ENCODE peak calls at places on chromosomes 1 and 21, in seven cellular contexts. One of them, this sample, is unnamed.
A peak's percentile ranks its signal among the peaks of the same experiment; 100 is the strongest.

GRCh38 chr1:201608635-201609395 is 69.9 kb downstream of the NAV1 start:
- DNase-seq in cardiac fibroblast: peak; percentile 39
- DNase-seq in IMR-90: peak; percentile 29
- DNase-seq in PC-9: no peak
- DNase-seq in neural progenitor cell: no peak
- DNase-seq in GM06990: no peak
- DNase-seq in endodermal cell: no peak
- DNase-seq in this sample: no peak

GRCh38 chr1:63112155-63112914 is 210.0 kb upstream of the FOXD3 start:
- DNase-seq in cardiac fibroblast: peak; percentile 59
- DNase-seq in IMR-90: peak; percentile 31
- DNase-seq in PC-9: no peak
- DNase-seq in neural progenitor cell: peak; percentile 28
- DNase-seq in GM06990: no peak
- DNase-seq in endodermal cell: no peak
- DNase-seq in this sample: peak; percentile 20

GRCh38 chr1:206449566-206449965 is 20.7 kb upstream of the IKBKE start:
- DNase-seq in cardiac fibroblast: no peak
- DNase-seq in IMR-90: peak; percentile 64
- DNase-seq in PC-9: peak; percentile 51
- DNase-seq in neural progenitor cell: no peak
- DNase-seq in GM06990: no peak
- DNase-seq in endodermal cell: no peak
- DNase-seq in this sample: no peak

GRCh38 chr1:239233626-239234025 is 152.7 kb upstream of the CHRM3 start:
- DNase-seq in cardiac fibroblast: no peak
- DNase-seq in IMR-90: no peak
- DNase-seq in PC-9: no peak
- DNase-seq in neural progenitor cell: no peak
- DNase-seq in GM06990: no peak
- DNase-seq in endodermal cell: no peak
- DNase-seq in this sample: peak; percentile 25

GRCh38 chr1:160046494-160047115 is 14.8 kb upstream of the PIGM start:
- DNase-seq in cardiac fibroblast: peak; percentile 59
- DNase-seq in IMR-90: peak; percentile 21
- DNase-seq in PC-9: no peak
- DNase-seq in neural progenitor cell: peak; percentile 80
- DNase-seq in GM06990: peak; percentile 24
- DNase-seq in endodermal cell: peak; percentile 92
- DNase-seq in this sample: peak; percentile 36

GRCh38 chr1:165352442-165353293 is 3.8 kb downstream of the LMX1A start:
- DNase-seq in cardiac fibroblast: no peak
- DNase-seq in IMR-90: no peak
- DNase-seq in PC-9: no peak
- DNase-seq in neural progenitor cell: peak; percentile 70
- DNase-seq in GM06990: no peak
- DNase-seq in endodermal cell: peak; percentile 82
- DNase-seq in this sample: no peak

GRCh38 chr1:94684690-94685089 is 135.5 kb upstream of the SLC44A3 start:
- DNase-seq in cardiac fibroblast: no peak
- DNase-seq in IMR-90: no peak
- DNase-seq in PC-9: no peak
- DNase-seq in neural progenitor cell: no peak
- DNase-seq in GM06990: no peak
- DNase-seq in endodermal cell: peak; percentile 29
- DNase-seq in this sample: no peak

GRCh38 chr1:125087247-125087646 is 3902.5 kb downstream of the SRGAP2C start:
- DNase-seq in cardiac fibroblast: no peak
- DNase-seq in IMR-90: no peak
- DNase-seq in PC-9: no peak
- DNase-seq in neural progenitor cell: no peak
- DNase-seq in GM06990: no peak
- DNase-seq in endodermal cell: no peak
- DNase-seq in this sample: no peak

GRCh38 chr1:9240914-9241820 is 6.6 kb downstream of the H6PD start:
- DNase-seq in cardiac fibroblast: no peak
- DNase-seq in IMR-90: no peak
- DNase-seq in PC-9: no peak
- DNase-seq in neural progenitor cell: no peak
- DNase-seq in GM06990: no peak
- DNase-seq in endodermal cell: no peak
- DNase-seq in this sample: no peak

GRCh38 chr1:113388621-113389355 is 1.5 kb upstream of the MAGI3 start:
- DNase-seq in cardiac fibroblast: no peak
- DNase-seq in IMR-90: no peak
- DNase-seq in PC-9: peak; percentile 96
- DNase-seq in neural progenitor cell: no peak
- DNase-seq in GM06990: no peak
- DNase-seq in endodermal cell: peak; percentile 56
- DNase-seq in this sample: peak; percentile 60

GRCh38 chr1:199799116-199799515 is 228.4 kb upstream of the NR5A2 start:
- DNase-seq in cardiac fibroblast: no peak
- DNase-seq in IMR-90: no peak
- DNase-seq in PC-9: no peak
- DNase-seq in neural progenitor cell: peak; percentile 40
- DNase-seq in GM06990: no peak
- DNase-seq in endodermal cell: peak; percentile 65
- DNase-seq in this sample: no peak

GRCh38 chr1:219302697-219303096 is 129.0 kb downstream of the LYPLAL1 start:
- DNase-seq in cardiac fibroblast: no peak
- DNase-seq in IMR-90: peak; percentile 59
- DNase-seq in PC-9: no peak
- DNase-seq in neural progenitor cell: no peak
- DNase-seq in GM06990: no peak
- DNase-seq in endodermal cell: no peak
- DNase-seq in this sample: no peak

GRCh38 chr1:111318483-111319000 is 27.9 kb downstream of the CHIA start:
- DNase-seq in cardiac fibroblast: no peak
- DNase-seq in IMR-90: no peak
- DNase-seq in PC-9: peak; percentile 21
- DNase-seq in neural progenitor cell: no peak
- DNase-seq in GM06990: no peak
- DNase-seq in endodermal cell: no peak
- DNase-seq in this sample: no peak

GRCh38 chr1:46134660-46135331 is 2.4 kb upstream of the PIK3R3 start:
- DNase-seq in cardiac fibroblast: peak; percentile 74
- DNase-seq in IMR-90: peak; percentile 95
- DNase-seq in PC-9: peak; percentile 100
- DNase-seq in neural progenitor cell: no peak
- DNase-seq in GM06990: peak; percentile 25
- DNase-seq in endodermal cell: no peak
- DNase-seq in this sample: peak; percentile 95

GRCh38 chr1:243263824-243264223 is 8.0 kb downstream of the SDCCAG8 start:
- DNase-seq in cardiac fibroblast: no peak
- DNase-seq in IMR-90: no peak
- DNase-seq in PC-9: no peak
- DNase-seq in neural progenitor cell: no peak
- DNase-seq in GM06990: no peak
- DNase-seq in endodermal cell: no peak
- DNase-seq in this sample: no peak

DNA sequence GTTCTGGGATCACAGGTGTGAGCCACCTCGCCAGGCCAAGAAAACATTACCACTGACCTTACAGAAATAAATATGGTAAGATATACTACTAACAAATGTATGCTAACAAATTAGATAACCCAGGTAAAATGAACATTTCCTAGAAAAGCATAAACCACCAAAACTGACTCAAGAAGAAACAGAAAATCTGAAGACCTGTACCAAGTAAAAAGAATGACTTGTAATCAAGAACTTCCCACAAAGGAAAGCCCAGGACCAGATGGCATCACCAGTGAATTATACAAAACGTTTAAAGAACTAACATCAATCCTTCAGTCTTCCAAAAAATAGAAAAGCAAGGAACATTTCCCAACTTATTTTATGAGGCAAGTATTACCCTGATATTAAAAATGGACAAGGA is 29.3 kb downstream of the USP24 start:
- DNase-seq in cardiac fibroblast: no peak
- DNase-seq in IMR-90: no peak
- DNase-seq in PC-9: no peak
- DNase-seq in neural progenitor cell: no peak
- DNase-seq in GM06990: no peak
- DNase-seq in endodermal cell: no peak
- DNase-seq in this sample: no peak
- H3K4me3 ChIP-seq in cardiac fibroblast: no peak overlapping the region
- H3K4me3 ChIP-seq in IMR-90: no peak overlapping the region
- H3K4me3 ChIP-seq in PC-9: no peak overlapping the region
- H3K4me3 ChIP-seq in neural progenitor cell: no peak overlapping the region
- H3K4me3 ChIP-seq in GM06990: no peak overlapping the region
- H3K4me3 ChIP-seq in endodermal cell: no peak overlapping the region
- H3K4me3 ChIP-seq in this sample: no peak overlapping the region

GRCh38 chr1:20086800-20087199 is 16.8 kb downstream of the PLA2G5 start:
- DNase-seq in cardiac fibroblast: no peak
- DNase-seq in IMR-90: no peak
- DNase-seq in PC-9: no peak
- DNase-seq in neural progenitor cell: no peak
- DNase-seq in GM06990: no peak
- DNase-seq in endodermal cell: no peak
- DNase-seq in this sample: no peak

GRCh38 chr1:20089328-20090077 is 19.5 kb downstream of the PLA2G5 start:
- DNase-seq in cardiac fibroblast: no peak
- DNase-seq in IMR-90: no peak
- DNase-seq in PC-9: no peak
- DNase-seq in neural progenitor cell: no peak
- DNase-seq in GM06990: no peak
- DNase-seq in endodermal cell: peak; percentile 70
- DNase-seq in this sample: peak; percentile 5

GRCh38 chr1:20090641-20091040 is 20.6 kb downstream of the PLA2G5 start:
- DNase-seq in cardiac fibroblast: no peak
- DNase-seq in IMR-90: no peak
- DNase-seq in PC-9: no peak
- DNase-seq in neural progenitor cell: no peak
- DNase-seq in GM06990: no peak
- DNase-seq in endodermal cell: no peak
- DNase-seq in this sample: no peak

GRCh38 chr1:20090119-20090518 is 20.1 kb downstream of the PLA2G5 start:
- DNase-seq in cardiac fibroblast: no peak
- DNase-seq in IMR-90: no peak
- DNase-seq in PC-9: no peak
- DNase-seq in neural progenitor cell: no peak
- DNase-seq in GM06990: no peak
- DNase-seq in endodermal cell: no peak
- DNase-seq in this sample: no peak

DNA sequence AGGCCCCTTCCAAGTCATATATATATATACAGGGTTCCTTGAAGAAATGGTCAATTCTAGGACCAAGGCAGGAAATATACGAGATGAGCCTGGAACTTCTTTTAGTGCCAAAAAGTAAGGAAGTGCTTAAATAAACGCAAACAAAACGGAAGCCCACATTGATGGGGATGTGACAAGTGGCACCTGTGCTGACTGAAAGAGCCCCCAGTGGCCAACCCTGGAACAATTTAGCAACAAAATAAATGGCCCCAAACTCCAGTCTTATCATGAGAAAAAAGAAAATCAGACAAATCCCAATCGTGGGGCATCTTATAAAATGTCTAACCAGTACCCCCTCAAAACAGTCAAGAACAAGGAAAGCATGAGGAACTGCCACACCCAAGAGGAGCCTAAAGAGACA is 17.7 kb downstream of the PLA2G5 start:
- DNase-seq in cardiac fibroblast: no peak
- DNase-seq in IMR-90: no peak
- DNase-seq in PC-9: no peak
- DNase-seq in neural progenitor cell: no peak
- DNase-seq in GM06990: no peak
- DNase-seq in endodermal cell: no peak
- DNase-seq in this sample: no peak
- TF ChIP-seq CTCF in cardiac fibroblast: no peak
- TF ChIP-seq CTCF in IMR-90: no peak
- TF ChIP-seq CTCF in PC-9: peak; percentile 33
- TF ChIP-seq CTCF in neural progenitor cell: peak; percentile 42
- TF ChIP-seq CTCF in GM06990: peak; percentile 63
- TF ChIP-seq CTCF in endodermal cell: peak; percentile 66
- TF ChIP-seq CTCF in this sample: no peak

DNA sequence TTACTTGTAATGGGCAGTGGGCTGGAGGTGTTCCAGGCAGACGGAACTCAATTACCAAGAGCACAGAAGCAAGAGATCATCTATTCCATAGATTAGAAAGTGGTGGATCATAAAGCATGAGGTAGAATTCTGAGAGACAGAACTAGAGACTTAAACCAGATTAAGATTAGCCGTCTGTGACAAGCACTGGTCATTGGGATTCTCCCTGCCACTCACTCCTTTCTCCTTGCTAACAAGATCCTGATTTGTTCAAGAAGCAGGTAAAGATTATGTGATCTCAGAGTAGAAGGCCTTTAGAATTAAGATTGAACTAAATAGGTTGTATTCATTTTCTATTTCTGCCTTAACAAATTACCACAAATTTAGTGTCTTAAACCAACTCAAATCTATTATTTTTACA is 1.5 kb upstream of the HSPA13 start:
- DNase-seq in cardiac fibroblast: no peak
- DNase-seq in IMR-90: no peak
- DNase-seq in PC-9: no peak
- DNase-seq in neural progenitor cell: no peak
- DNase-seq in GM06990: no peak
- DNase-seq in endodermal cell: no peak
- DNase-seq in this sample: no peak
- H3K4me3 ChIP-seq in cardiac fibroblast: no peak overlapping the region
- H3K4me3 ChIP-seq in IMR-90: no peak overlapping the region
- H3K4me3 ChIP-seq in PC-9: peak overlapping the region; percentile 90
- H3K4me3 ChIP-seq in neural progenitor cell: peak overlapping the region; percentile 58
- H3K4me3 ChIP-seq in GM06990: peak overlapping the region; percentile 86
- H3K4me3 ChIP-seq in endodermal cell: peak overlapping the region; percentile 88
- H3K4me3 ChIP-seq in this sample: no peak overlapping the region

DNA sequence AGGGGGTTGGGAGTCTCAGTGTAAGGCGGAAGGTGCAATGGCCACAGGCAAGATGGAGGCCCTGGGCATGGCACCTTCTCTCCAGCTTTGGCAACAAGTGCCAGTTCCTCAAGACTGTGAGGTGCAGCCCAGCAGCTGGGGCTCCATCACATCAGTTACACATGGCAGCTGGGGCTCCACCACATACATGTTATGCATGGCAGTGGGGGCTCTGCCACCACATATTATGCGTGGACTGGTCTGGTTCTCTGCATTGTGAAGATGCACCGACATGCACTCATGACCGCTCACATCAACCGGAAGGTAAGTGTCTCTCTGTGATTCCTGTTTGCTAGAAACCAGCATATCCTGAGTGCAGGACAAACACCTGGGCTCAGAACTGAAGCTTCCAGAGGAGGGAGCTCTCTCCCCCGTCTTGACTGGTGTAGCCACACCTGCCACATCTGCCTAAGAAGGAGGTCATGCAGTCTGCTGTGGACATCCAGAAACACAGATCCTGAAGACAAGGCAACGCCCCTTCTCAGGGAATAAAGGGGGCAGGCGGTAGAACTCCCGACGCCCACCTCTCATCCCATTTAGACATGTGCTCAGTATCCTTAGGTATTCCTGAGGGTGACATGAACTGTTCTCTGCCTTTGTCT is 104.1 kb upstream of the TMPRSS2 start:
- DNase-seq in cardiac fibroblast: no peak
- DNase-seq in IMR-90: peak; percentile 15
- DNase-seq in PC-9: peak; percentile 74
- DNase-seq in neural progenitor cell: peak; percentile 64
- DNase-seq in GM06990: no peak
- DNase-seq in endodermal cell: peak; percentile 87
- DNase-seq in this sample: peak; percentile 70
- TF ChIP-seq CTCF in cardiac fibroblast: peak; percentile 15
- TF ChIP-seq CTCF in IMR-90: no peak
- TF ChIP-seq CTCF in PC-9: no peak
- TF ChIP-seq CTCF in neural progenitor cell: no peak
- TF ChIP-seq CTCF in GM06990: peak; percentile 34
- TF ChIP-seq CTCF in endodermal cell: no peak
- TF ChIP-seq CTCF in this sample: peak; percentile 75

GRCh38 chr1:27007909-27008582 is 4.6 kb downstream of the TENT5B start:
- DNase-seq in cardiac fibroblast: peak; percentile 54
- DNase-seq in IMR-90: no peak
- DNase-seq in PC-9: peak; percentile 95
- DNase-seq in neural progenitor cell: no peak
- DNase-seq in GM06990: no peak
- DNase-seq in endodermal cell: peak; percentile 88
- DNase-seq in this sample: peak; percentile 82
- H3K4me3 ChIP-seq in cardiac fibroblast: no peak overlapping the region
- H3K4me3 ChIP-seq in IMR-90: no peak overlapping the region
- H3K4me3 ChIP-seq in PC-9: no peak overlapping the region
- H3K4me3 ChIP-seq in neural progenitor cell: no peak overlapping the region
- H3K4me3 ChIP-seq in GM06990: no peak overlapping the region
- H3K4me3 ChIP-seq in endodermal cell: no peak overlapping the region
- H3K4me3 ChIP-seq in this sample: no peak overlapping the region

This sample was measured in bronchial epithelial cell.